ENCODE peak calls at places on chromosomes 16 and 17, in eight cellular contexts. R is tibial nerve, O is AG10803, B is heart right ventricle, L is brain microvascular endothelial cell, Y is stomach, S is cardiac fibroblast, J is left lung. U is an unnamed sample.

GRCh38 chr16:64715624-64716023 is 406.2 kb downstream of the CDH11 start:
- DNase-seq in Y (no peak), J (no peak), R (no peak), L (no peak), S (no peak), B (no peak), O (no peak), U (no peak)

GRCh38 chr16:87350681-87351319 is 32.8 kb downstream of the FBXO31 start:
- DNase-seq in J (no peak), S (peak), O (peak), B (no peak), L (no peak), Y (no peak), R (no peak), U (no peak)

GRCh38 chr17:7080445-7081041 is 492 bp upstream of the CLEC10A start:
- DNase-seq in Y (no peak), B (peak), S (no peak), L (no peak), R (peak), J (no peak), O (no peak), U (no peak)

GRCh38 chr17:50283246-50283645 is 9.0 kb downstream of the TMEM92 start:
- DNase-seq in S (no peak), R (no peak), J (no peak), O (no peak), Y (no peak), L (no peak), B (no peak), U (no peak)

GRCh38 chr17:52170963-52171572 is 12.6 kb upstream of the CA10 start:
- DNase-seq in S (peak), L (no peak), J (no peak), B (no peak), Y (peak), R (no peak), O (no peak), U (peak)

GRCh38 chr16:21253470-21253869 is 20.0 kb downstream of the ANKS4B start:
- DNase-seq in B (no peak), L (no peak), S (no peak), R (no peak), J (no peak), O (no peak), Y (no peak), U (no peak)

GRCh38 chr17:49907279-49907678 is 59.4 kb upstream of the TAC4 start:
- DNase-seq in L (no peak), Y (no peak), O (no peak), B (no peak), J (no peak), R (no peak), S (no peak), U (no peak)

GRCh38 chr17:82596316-82596715 is 51.9 kb downstream of the WDR45B start:
- DNase-seq in L (no peak), Y (no peak), O (no peak), R (no peak), S (no peak), B (no peak), J (no peak), U (no peak)

GRCh38 chr17:4509923-4510614 is 11.4 kb downstream of the SPNS2 start:
- DNase-seq in J (no peak), Y (peak), O (no peak), R (no peak), S (no peak), L (no peak), B (peak), U (no peak)

GRCh38 chr17:66548659-66549311 is 246.4 kb downstream of the PRKCA start:
- DNase-seq in S (no peak), J (no peak), R (no peak), B (no peak), O (peak), L (peak), Y (no peak), U (no peak)

GRCh38 chr17:51590071-51590470 is 329.7 kb downstream of the UTP18 start:
- DNase-seq in B (no peak), L (no peak), S (no peak), O (no peak), J (no peak), R (peak), Y (no peak), U (no peak)

GRCh38 chr16:20300312-20301097 is 26.8 kb downstream of the GP2 start:
- DNase-seq in J (peak), Y (peak), O (peak), S (peak), R (no peak), B (peak), L (peak), U (peak)

GRCh38 chr17:76542984-76543383 is 3.1 kb downstream of the PRCD start:
- DNase-seq in S (no peak), L (no peak), R (no peak), Y (no peak), J (no peak), O (no peak), B (no peak), U (no peak)

GRCh38 chr17:79132271-79133064 is 57.8 kb downstream of the ENGASE start:
- DNase-seq in Y (no peak), R (no peak), L (no peak), J (no peak), O (no peak), S (no peak), B (no peak), U (no peak)

GRCh38 chr16:65384441-65384840 is 262.6 kb upstream of the CDH11 start:
- DNase-seq in Y (no peak), S (no peak), B (no peak), O (no peak), J (no peak), R (no peak), L (no peak), U (no peak)

GRCh38 chr16:81904320-81904719 is 107.0 kb downstream of the SDR42E1 start:
- DNase-seq in R (no peak), J (no peak), Y (no peak), O (no peak), L (no peak), S (no peak), B (no peak), U (no peak)

GRCh38 chr17:13113821-13114525 is 96.1 kb upstream of the ELAC2 start:
- DNase-seq in R (no peak), Y (no peak), L (no peak), S (no peak), O (no peak), J (no peak), B (no peak), U (no peak)

GRCh38 chr16:55051571-55051970 is 120.9 kb downstream of the IRX5 start:
- DNase-seq in B (no peak), S (no peak), Y (no peak), J (no peak), L (no peak), R (no peak), O (no peak), U (no peak)

GRCh38 chr17:33642002-33642401 is 348.9 kb upstream of the ASIC2 start:
- DNase-seq in B (no peak), R (no peak), Y (no peak), J (no peak), S (no peak), L (no peak), O (no peak), U (no peak)

GRCh38 chr17:48894886-48895285 is 2.3 kb downstream of the ATP5MC1 start:
- DNase-seq in B (no peak), O (no peak), Y (no peak), R (no peak), S (no peak), L (no peak), J (no peak), U (no peak)

GRCh38 chr17:45688353-45688752 is 95.8 kb upstream of the CRHR1 start:
- DNase-seq in S (no peak), J (no peak), B (no peak), R (no peak), L (no peak), Y (no peak), O (no peak), U (no peak)

GRCh38 chr16:52529226-52529625 is 17.7 kb downstream of the TOX3 start:
- DNase-seq in J (no peak), S (no peak), Y (no peak), B (no peak), R (no peak), L (no peak), O (no peak), U (no peak)

GRCh38 chr16:52532384-52532783 is 14.6 kb downstream of the TOX3 start:
- DNase-seq in J (no peak), B (no peak), L (no peak), O (no peak), Y (no peak), S (no peak), R (no peak), U (no peak)

GRCh38 chr16:52526830-52527229 is 20.1 kb downstream of the TOX3 start:
- DNase-seq in S (no peak), R (no peak), L (no peak), J (no peak), Y (no peak), O (no peak), B (no peak), U (no peak)

GRCh38 chr16:52526429-52526828 is 20.5 kb downstream of the TOX3 start:
- DNase-seq in J (no peak), Y (no peak), O (no peak), L (no peak), B (no peak), S (no peak), R (no peak), U (no peak)

GRCh38 chr16:52528393-52529080 is 18.4 kb downstream of the TOX3 start:
- DNase-seq in O (no peak), R (no peak), J (peak), B (no peak), S (no peak), Y (peak), L (no peak), U (no peak)
- TF ChIP-seq CTCF in O (no peak), R (no peak), J (no peak), B (no peak), S (no peak), Y (peak), L (no peak), U (no peak)

DNA sequence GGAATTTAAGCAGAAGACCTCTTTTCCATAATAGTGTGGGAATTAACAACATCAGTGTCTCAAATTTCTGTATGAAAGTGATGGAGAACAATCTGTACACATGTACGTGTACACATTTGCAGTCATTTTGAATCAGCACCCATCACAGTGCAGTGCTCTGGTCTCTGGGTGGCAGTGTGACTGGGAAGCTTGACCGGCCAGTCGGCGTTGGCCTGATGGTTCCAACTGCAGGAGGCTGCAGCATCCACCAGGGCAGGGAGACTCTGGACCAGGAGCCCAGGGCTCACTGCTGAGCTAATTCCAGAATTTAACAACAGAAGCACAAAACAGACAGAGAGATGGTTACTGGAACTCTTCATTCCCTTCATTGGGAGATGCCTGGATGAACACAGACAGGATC is 17.9 kb downstream of the ZC3H18 start:
- DNase-seq in Y (no peak), L (no peak), R (no peak), S (no peak), J (no peak), O (no peak), B (no peak), U (no peak)
- TF ChIP-seq CTCF in Y (no peak), L (no peak), R (no peak), S (no peak), J (no peak), O (no peak), B (no peak), U (no peak)

GRCh38 chr17:42018339-42018738 is 1.1 kb upstream of the DNAJC7 start:
- DNase-seq in L (no peak), S (no peak), O (no peak), Y (no peak), J (no peak), R (no peak), B (no peak), U (no peak)

GRCh38 chr17:42016952-42017865 is at the start of gene DNAJC7:
- DNase-seq in L (peak), Y (peak), R (peak), B (peak), S (peak), O (peak), J (peak), U (peak)

GRCh38 chr17:42016411-42016831 is 818 bp downstream of the DNAJC7 start:
- DNase-seq in B (no peak), O (peak), J (no peak), L (no peak), R (no peak), Y (no peak), S (no peak), U (no peak)

GRCh38 chr17:42018988-42019387 is 902 bp upstream of the NKIRAS2 start:
- DNase-seq in J (no peak), R (no peak), L (no peak), Y (no peak), O (no peak), B (no peak), S (no peak), U (no peak)

DNA sequence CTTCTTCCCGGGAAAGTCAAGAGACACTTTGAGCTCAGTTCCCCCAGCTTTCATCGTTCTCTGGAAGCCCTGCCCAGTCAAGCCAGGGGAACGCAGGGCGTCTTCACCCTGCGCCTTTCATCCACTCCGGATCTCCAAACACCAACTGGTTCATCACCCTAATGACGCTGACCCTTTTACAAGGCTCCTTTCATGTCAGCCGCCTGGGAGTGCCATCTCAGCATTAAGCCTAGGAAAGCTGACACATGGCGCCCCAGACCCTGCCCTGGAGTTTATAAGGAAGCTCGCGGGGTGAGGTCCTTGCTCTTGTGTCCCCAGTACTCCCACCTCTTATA is 594 bp upstream of the DNAJC7 start:
- DNase-seq in S (no peak), Y (no peak), L (no peak), B (no peak), R (no peak), J (no peak), O (no peak), U (peak)
- TF ChIP-seq CTCF in S (no peak), Y (no peak), L (no peak), B (no peak), R (no peak), J (no peak), O (no peak), U (no peak)

DNA sequence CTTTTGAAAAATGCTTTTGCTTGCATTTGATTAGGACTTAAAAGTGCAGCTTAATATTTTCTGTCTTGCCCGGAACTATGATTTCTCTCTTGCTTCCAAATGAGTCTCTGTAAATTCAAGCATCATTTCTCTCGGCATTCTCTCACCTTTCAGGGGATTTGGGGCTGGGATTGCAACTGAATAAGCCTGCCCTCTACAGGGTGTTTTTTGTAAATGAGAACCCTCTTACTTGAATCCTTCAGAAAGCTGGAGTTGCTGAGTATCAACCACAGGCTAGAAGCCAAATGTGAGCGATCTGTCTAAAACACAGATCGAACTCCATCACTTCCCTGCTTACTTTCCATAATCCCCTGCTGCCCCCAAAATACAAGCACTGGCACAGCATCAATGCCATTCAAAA is 234.6 kb downstream of the TMEM114 start:
- DNase-seq in Y (no peak), R (no peak), O (no peak), B (no peak), J (no peak), S (no peak), L (no peak), U (peak)
- TF ChIP-seq CTCF in Y (no peak), R (no peak), O (no peak), B (no peak), J (no peak), S (no peak), L (no peak), U (peak)

DNA sequence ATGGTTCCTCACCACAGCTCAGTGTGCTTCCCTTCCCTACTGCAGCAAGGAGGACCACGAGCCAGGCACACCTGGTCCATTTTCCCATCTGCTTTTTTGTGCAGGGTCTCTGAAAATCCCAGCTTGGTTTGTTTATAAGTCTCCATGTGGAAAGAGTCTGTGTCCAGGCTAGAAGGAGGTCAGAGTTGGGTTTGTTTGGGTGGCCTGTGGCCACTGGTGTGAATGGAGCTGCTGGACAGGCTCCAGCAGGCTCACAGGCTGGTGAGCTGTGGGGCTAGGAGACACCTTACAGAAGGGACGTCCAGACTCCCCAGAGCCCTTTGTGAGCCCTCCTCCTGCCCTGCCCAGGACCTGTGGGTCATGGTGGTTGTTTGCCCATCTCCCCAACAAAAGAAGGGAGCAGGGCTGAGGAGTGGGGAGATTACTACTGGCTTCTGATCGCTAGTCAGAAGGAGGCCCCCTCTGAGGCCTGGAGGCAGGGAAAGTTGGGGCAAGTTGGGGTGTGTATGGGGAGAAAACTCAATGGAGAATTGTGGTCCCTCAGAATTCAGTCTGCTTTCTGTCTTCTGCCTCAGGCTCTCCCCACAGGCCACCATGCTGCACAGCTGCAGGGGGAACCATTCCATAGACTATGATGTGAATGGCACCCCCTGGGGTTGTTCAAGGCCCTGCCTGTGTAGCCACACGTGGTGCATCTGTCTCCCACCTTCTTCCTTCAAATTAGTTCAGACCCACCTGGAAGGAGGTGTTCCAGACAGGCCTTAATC is 4.1 kb downstream of the RARA start:
- DNase-seq in S (no peak), O (no peak), B (peak), Y (no peak), R (no peak), J (no peak), L (no peak), U (no peak)
- TF ChIP-seq CTCF in S (no peak), O (no peak), B (no peak), Y (no peak), R (no peak), J (no peak), L (no peak), U (no peak)